ENCODE peak calls at places on chromosomes 4 and X, in ten cellular contexts. Y is body of pancreas; X is H9; Q is thyroid gland; P is right lobe of liver; K is fibroblast of lung; G is IMR-90; M is effector memory CD4-positive, alpha-beta T cell; B is neuronal stem cell; L is heart right ventricle. D is an unnamed sample.

GRCh38 chr4:73777612-73778011 is 37.2 kb downstream of the CXCL8 start:
- DNase-seq in L (no peak), Y (no peak), M (no peak), K (peak; percentile 20), B (no peak), G (peak; percentile 7), X (no peak), P (no peak), Q (no peak), D (peak; percentile 28)

GRCh38 chr4:81457921-81458520 is 13.7 kb downstream of the RASGEF1B start:
- DNase-seq in Y (no peak), P (no peak), B (no peak), K (no peak), M (no peak), Q (no peak), L (no peak), X (no peak), G (no peak), D (no peak)

GRCh38 chrX:11724122-11725017 is 33.7 kb upstream of the MSL3 start:
- DNase-seq in X (no peak), L (peak; percentile 4), Q (peak; percentile 2), Y (peak; percentile 23), M (no peak), G (peak; percentile 41), B (peak; percentile 1), K (peak; percentile 61), P (no peak), D (peak; percentile 25)

GRCh38 chr4:137861682-137862081 is 329.4 kb upstream of the PCDH18 start:
- DNase-seq in M (no peak), X (no peak), Y (no peak), G (peak; percentile 29), B (no peak), K (peak; percentile 60), P (no peak), Q (no peak), L (no peak), D (peak; percentile 25)

GRCh38 chrX:130848763-130849162 is 54.2 kb downstream of the ENOX2 start:
- DNase-seq in Y (no peak), M (no peak), L (no peak), K (no peak), P (no peak), B (no peak), G (no peak), Q (no peak), X (no peak), D (no peak)

GRCh38 chr4:3313556-3314228 is 20.9 kb downstream of the RGS12 start:
- DNase-seq in G (no peak), Q (no peak), X (peak; percentile 22), B (no peak), K (no peak), P (peak; percentile 21), Y (no peak), L (no peak), M (no peak), D (no peak)

GRCh38 chr4:77636902-77637301 is 31.3 kb downstream of the CXCL13 start:
- DNase-seq in B (no peak), L (no peak), Y (no peak), Q (no peak), G (peak; percentile 79), X (no peak), P (no peak), K (peak; percentile 46), M (no peak), D (peak; percentile 79)

GRCh38 chrX:56729152-56729557 is at the start of gene NBDY:
- DNase-seq in L (peak; percentile 36), X (peak; percentile 54), M (peak; percentile 16), G (peak; percentile 37), P (peak; percentile 55), B (no peak), K (peak; percentile 50), Y (peak; percentile 52), Q (peak; percentile 44), D (peak; percentile 58)

GRCh38 chr4:153541426-153542096 is 75.4 kb downstream of the TMEM131L start:
- DNase-seq in Q (no peak), G (peak; percentile 95), K (peak; percentile 87), M (no peak), X (no peak), P (no peak), Y (no peak), B (no peak), L (no peak), D (no peak)

GRCh38 chrX:43898406-43898805 is 16.2 kb upstream of the MAOB start:
- DNase-seq in X (no peak), Q (no peak), Y (no peak), G (no peak), P (no peak), M (no peak), B (no peak), K (no peak), L (no peak), D (no peak)

GRCh38 chrX:152259150-152259549 is 120.8 kb upstream of the MAGEA10 start:
- DNase-seq in P (no peak), Q (peak; percentile 27), G (no peak), B (no peak), L (peak; percentile 11), M (no peak), K (no peak), Y (no peak), X (no peak), D (no peak)
- H3K9me3 ChIP-seq in P (no peaks in the 10 kb centered on the region), Q (no peaks in the 10 kb centered on the region), G (peaks cover 11% of the 10 kb centered on the region), B (no peaks in the 10 kb centered on the region), L (peaks cover 5% of the 10 kb centered on the region), M (no peaks in the 10 kb centered on the region), K (no peaks in the 10 kb centered on the region), Y (no peaks in the 10 kb centered on the region), X (peaks cover 58% of the 10 kb centered on the region), D (no peaks in the 10 kb centered on the region)

GRCh38 chr4:57034571-57034970 is 55.9 kb downstream of the POLR2B start:
- DNase-seq in M (no peak), P (no peak), X (no peak), B (no peak), Y (no peak), L (no peak), G (no peak), K (no peak), Q (no peak), D (no peak)
- H3K9me3 ChIP-seq in M (no peaks in the 10 kb centered on the region), P (no peaks in the 10 kb centered on the region), X (no peaks in the 10 kb centered on the region), B (no peaks in the 10 kb centered on the region), Y (no peaks in the 10 kb centered on the region), L (no peaks in the 10 kb centered on the region), G (no peaks in the 10 kb centered on the region), K (no peaks in the 10 kb centered on the region), Q (no peaks in the 10 kb centered on the region), D (no peaks in the 10 kb centered on the region)

GRCh38 chr4:183388777-183389176 is 55.7 kb upstream of the CDKN2AIP start:
- DNase-seq in X (no peak), K (no peak), Y (no peak), P (no peak), L (no peak), B (no peak), Q (no peak), M (no peak), G (no peak), D (no peak)

GRCh38 chr4:183383606-183384005 is 60.8 kb upstream of the CDKN2AIP start:
- DNase-seq in M (no peak), L (no peak), P (no peak), X (no peak), G (no peak), Y (no peak), Q (no peak), B (no peak), K (no peak), D (no peak)

GRCh38 chr4:183384516-183384915 is 59.9 kb upstream of the CDKN2AIP start:
- DNase-seq in K (no peak), B (no peak), X (no peak), L (no peak), Y (no peak), Q (no peak), M (no peak), G (no peak), P (no peak), D (no peak)

GRCh38 chr4:183388021-183388420 is 56.4 kb upstream of the CDKN2AIP start:
- DNase-seq in B (no peak), X (no peak), M (no peak), Y (no peak), P (no peak), G (no peak), K (no peak), L (no peak), Q (no peak), D (no peak)

DNA sequence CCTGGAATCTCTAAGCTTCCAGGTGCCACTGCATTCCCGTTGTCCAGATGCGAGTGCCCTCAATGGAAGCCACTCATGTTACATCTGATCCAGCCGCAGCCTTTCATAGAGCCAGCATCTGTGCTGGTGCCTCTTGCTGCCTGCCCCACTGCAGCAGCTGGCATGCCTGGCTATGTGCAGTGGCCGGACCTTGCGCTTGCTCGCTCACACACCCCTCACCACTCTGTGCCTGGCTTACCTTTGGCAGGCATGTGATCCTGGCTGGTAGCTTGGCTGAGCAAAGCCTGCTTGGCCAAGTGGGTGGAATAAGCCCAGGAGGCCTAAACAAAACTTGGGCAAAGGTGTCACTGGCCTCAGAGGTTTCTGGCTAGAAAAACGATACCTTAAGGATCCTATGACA is 59.5 kb upstream of the CDKN2AIP start:
- DNase-seq in M (no peak), Y (no peak), G (no peak), B (no peak), P (no peak), X (no peak), K (no peak), L (no peak), Q (no peak), D (no peak)
- H3K9me3 ChIP-seq in M (no peaks in the 10 kb centered on the region), Y (peaks cover 13% of the 10 kb centered on the region), G (peaks cover 13% of the 10 kb centered on the region), B (peaks cover 3% of the 10 kb centered on the region), P (no peaks in the 10 kb centered on the region), X (peaks cover 19% of the 10 kb centered on the region), K (no peaks in the 10 kb centered on the region), L (no peaks in the 10 kb centered on the region), Q (no peaks in the 10 kb centered on the region), D (no peaks in the 10 kb centered on the region)

GRCh38 chr4:4789462-4789861 is 70.0 kb upstream of the MSX1 start:
- DNase-seq in K (no peak), B (no peak), G (no peak), L (no peak), X (no peak), P (no peak), Q (no peak), M (no peak), Y (no peak), D (no peak)
- H3K9me3 ChIP-seq in K (no peaks in the 10 kb centered on the region), B (peaks cover 12% of the 10 kb centered on the region), G (peaks cover 6% of the 10 kb centered on the region), L (peaks cover 9% of the 10 kb centered on the region), X (no peaks in the 10 kb centered on the region), P (no peaks in the 10 kb centered on the region), Q (no peaks in the 10 kb centered on the region), M (peaks cover 4% of the 10 kb centered on the region), Y (peaks cover 8% of the 10 kb centered on the region), D (no peaks in the 10 kb centered on the region)

GRCh38 chrX:64842492-64842891 is 133.8 kb downstream of the ZC4H2 start:
- DNase-seq in G (no peak), B (no peak), K (no peak), M (no peak), P (no peak), L (no peak), Y (no peak), Q (no peak), X (no peak), D (no peak)

DNA sequence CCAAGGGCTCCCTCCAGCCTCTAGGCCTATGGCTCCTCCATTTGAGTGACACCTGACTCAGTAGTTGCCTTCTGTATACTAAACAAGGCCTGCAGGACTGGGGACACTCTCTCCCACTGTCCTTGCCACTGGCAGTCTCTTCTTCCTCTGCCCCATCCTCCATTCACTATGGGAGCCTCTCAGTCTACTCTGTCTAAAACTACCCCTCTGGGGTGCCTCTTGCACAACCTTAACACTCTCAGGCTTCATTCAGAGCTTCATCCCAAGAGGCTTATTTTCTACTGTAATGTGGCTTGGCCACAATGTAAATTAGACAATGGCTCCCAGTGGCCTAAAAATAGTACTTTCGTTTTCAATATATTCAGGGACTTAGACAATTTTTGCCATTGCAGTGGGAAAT is 133.0 kb downstream of the ZC4H2 start:
- DNase-seq in Y (no peak), X (no peak), B (no peak), M (no peak), K (no peak), L (no peak), Q (no peak), G (no peak), P (no peak), D (no peak)
- H3K9me3 ChIP-seq in Y (no peaks in the 10 kb centered on the region), X (peaks cover 38% of the 10 kb centered on the region), B (no peaks in the 10 kb centered on the region), M (peaks cover 38% of the 10 kb centered on the region), K (no peaks in the 10 kb centered on the region), L (no peaks in the 10 kb centered on the region), Q (no peaks in the 10 kb centered on the region), G (peaks cover 4% of the 10 kb centered on the region), P (no peaks in the 10 kb centered on the region), D (no peaks in the 10 kb centered on the region)